ENCODE peak calls at places on chromosomes 6 and 20, in four cellular contexts. H, V, W and Z are unnamed samples.

GRCh38 chr6:111228094-111228493 is 140.8 kb downstream of the SLC16A10 start:
- DNase-seq in W (peak; percentile 34), H (no peak), V (no peak), Z (peak; percentile 74)

GRCh38 chr20:58130574-58130973 is 97.9 kb downstream of the ANKRD60 start:
- DNase-seq in H (no peak), V (no peak), W (no peak), Z (no peak)

GRCh38 chr6:135191508-135192255 is 10.6 kb downstream of the MYB start:
- DNase-seq in V (no peak), H (no peak), W (no peak), Z (no peak)

GRCh38 chr6:107064579-107065065 is 36.6 kb downstream of the MTRES1 start:
- DNase-seq in W (no peak), V (no peak), H (peak; percentile 31), Z (peak; percentile 53)

GRCh38 chr6:142325111-142325510 is 23.3 kb downstream of the ADGRG6 start:
- DNase-seq in H (no peak), W (no peak), V (no peak), Z (no peak)

GRCh38 chr6:35048631-35049083 is 92.5 kb downstream of the TCP11 start:
- DNase-seq in H (no peak), W (no peak), V (peak; percentile 50), Z (no peak)

GRCh38 chr6:41284726-41285125 is 1.8 kb downstream of the TREM1 start:
- DNase-seq in H (no peak), W (no peak), V (peak; percentile 56), Z (peak; percentile 40)

GRCh38 chr6:16236009-16236501 is 2.3 kb upstream of the GMPR start:
- DNase-seq in H (no peak), W (no peak), V (no peak), Z (no peak)

GRCh38 chr20:25221592-25222460 is 26.1 kb upstream of the PYGB start:
- DNase-seq in V (no peak), H (no peak), W (no peak), Z (no peak)

GRCh38 chr20:56422131-56422823 is 10.2 kb downstream of the CASS4 start:
- DNase-seq in W (peak; percentile 49), H (peak; percentile 71), V (no peak), Z (peak; percentile 23)

GRCh38 chr6:44221961-44222335 is 1.4 kb upstream of the SLC29A1 start:
- DNase-seq in H (no peak), V (no peak), W (no peak), Z (no peak)

GRCh38 chr20:50193851-50194830 is 3.5 kb downstream of the CEBPB start:
- DNase-seq in H (no peak), W (no peak), V (no peak), Z (peak; percentile 42)

GRCh38 chr6:5302220-5302946 is 41.1 kb downstream of the FARS2 start:
- DNase-seq in H (no peak), V (no peak), W (no peak), Z (no peak)

GRCh38 chr6:86793649-86794048 is 143.7 kb upstream of the HTR1E start:
- DNase-seq in W (no peak), H (no peak), V (no peak), Z (no peak)

GRCh38 chr6:34964564-34964963 is 75.5 kb downstream of the ANKS1A start:
- DNase-seq in H (no peak), W (no peak), V (no peak), Z (no peak)

GRCh38 chr20:23340524-23340923 is 10.1 kb upstream of the NXT1 start:
- DNase-seq in W (peak; percentile 79), V (peak; percentile 82), H (no peak), Z (peak; percentile 61)

GRCh38 chr20:2006452-2007381 is 12.9 kb upstream of the PDYN start:
- DNase-seq in H (peak; percentile 5), W (peak; percentile 25), V (peak; percentile 40), Z (peak; percentile 43)

GRCh38 chr6:145567853-145568252 is 167.5 kb downstream of the EPM2A start:
- DNase-seq in V (no peak), W (no peak), H (no peak), Z (no peak)

GRCh38 chr20:19249515-19249914 is 37.1 kb downstream of the SLC24A3 start:
- DNase-seq in W (no peak), V (no peak), H (no peak), Z (peak; percentile 38)

GRCh38 chr20:50519036-50519780 is 9.0 kb downstream of the PTPN1 start:
- DNase-seq in V (no peak), H (no peak), W (no peak), Z (no peak)

GRCh38 chr6:18309046-18309445 is 44.7 kb upstream of the DEK start:
- DNase-seq in W (no peak), H (no peak), V (no peak), Z (no peak)

GRCh38 chr6:8644306-8644705 is 209.0 kb upstream of the SLC35B3 start:
- DNase-seq in V (no peak), W (no peak), H (no peak), Z (no peak)

GRCh38 chr6:29992792-29993191 is 50.5 kb downstream of the HLA-A start:
- DNase-seq in V (no peak), H (no peak), W (peak; percentile 42), Z (peak; percentile 51)

GRCh38 chr20:22566876-22567658 is 17.3 kb downstream of the FOXA2 start:
- DNase-seq in H (no peak), V (no peak), W (no peak), Z (no peak)

GRCh38 chr20:41218466-41218865 is 81.1 kb downstream of the PLCG1 start:
- DNase-seq in H (peak; percentile 41), V (no peak), W (no peak), Z (no peak)

GRCh38 chr6:109172096-109172495 is 76.8 kb downstream of the CEP57L1 start:
- DNase-seq in V (peak; percentile 19), W (no peak), H (no peak), Z (no peak)

GRCh38 chr20:23155141-23155590 is 69.0 kb upstream of the CD93 start:
- DNase-seq in V (no peak), W (peak; percentile 72), H (no peak), Z (peak; percentile 94)

DNA sequence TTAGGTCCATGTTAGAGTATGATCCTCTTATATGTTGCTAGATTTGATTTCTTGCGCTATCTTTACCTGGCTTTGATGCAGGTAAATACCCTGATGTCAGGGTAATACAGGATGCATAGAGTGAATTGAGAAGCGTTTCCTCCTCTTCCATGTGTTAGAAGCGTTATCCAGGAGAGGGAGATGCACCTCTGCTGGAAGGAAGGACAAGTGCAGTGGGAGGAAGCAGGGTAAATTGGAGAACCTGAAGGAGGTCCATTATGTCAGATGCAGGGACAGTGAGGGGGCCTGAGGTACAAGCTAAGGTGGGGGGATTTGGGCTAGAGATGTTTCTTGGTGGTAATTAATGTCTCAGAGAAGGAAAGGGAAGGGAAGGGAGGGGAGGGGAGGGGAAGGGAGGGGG is 7.7 kb downstream of the SHLD1 start:
- DNase-seq in H (no peak), V (no peak), W (no peak), Z (no peak)
- TF ChIP-seq CTCF in H (no peak), V (no peak), W (no peak), Z (no peak)

GRCh38 chr20:362271-363254 is 15.7 kb downstream of the NRSN2 start:
- DNase-seq in H (no peak), W (peak; percentile 96), V (peak; percentile 89), Z (peak; percentile 99)
- TF ChIP-seq CTCF in H (peak; percentile 38), W (no peak), V (peak; percentile 42), Z (peak; percentile 73)

GRCh38 chr6:11043961-11044711 is at the start of gene ELOVL2:
- DNase-seq in W (peak; percentile 44), H (no peak), V (peak; percentile 88), Z (no peak)
- TF ChIP-seq CTCF in W (peak; percentile 59), H (peak; percentile 68), V (peak; percentile 76), Z (peak; percentile 21)

DNA sequence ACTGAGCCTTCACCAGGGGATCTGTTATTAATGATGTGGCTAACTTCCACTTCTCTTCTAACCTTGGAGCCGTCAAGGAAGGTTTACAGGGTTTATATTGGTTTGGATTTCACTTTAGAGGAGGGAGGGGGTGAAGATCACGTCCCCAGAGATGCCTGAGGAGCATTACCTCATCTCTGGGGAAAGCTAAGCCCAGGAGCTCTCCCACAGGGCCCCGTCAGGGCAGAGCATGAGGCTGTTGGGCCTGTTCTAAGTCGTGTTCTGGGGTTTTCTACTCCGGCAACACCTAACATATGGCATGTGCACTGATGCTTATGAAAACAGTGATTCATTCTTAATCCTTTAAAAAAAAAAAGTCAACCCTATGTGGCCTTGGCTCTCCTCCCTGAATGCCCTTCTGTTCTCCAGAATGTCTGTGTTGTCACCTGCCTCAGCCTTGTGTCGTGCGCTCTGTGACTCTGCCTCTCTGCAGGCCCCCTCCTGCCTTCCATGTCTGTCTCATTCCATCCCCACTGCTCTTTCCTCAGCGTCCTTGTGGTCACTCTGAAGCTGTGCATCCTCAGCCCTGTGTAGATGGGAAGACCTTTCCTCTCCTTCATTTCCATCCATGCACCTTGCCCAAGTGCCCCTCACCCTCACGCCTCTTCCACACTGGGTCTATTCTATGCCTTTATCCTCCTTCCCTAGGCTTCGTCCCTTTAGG is 97.4 kb upstream of the JARID2 start:
- DNase-seq in H (peak; percentile 85), W (peak; percentile 45), V (peak; percentile 58), Z (peak; percentile 64)
- TF ChIP-seq CTCF in H (no peak), W (no peak), V (no peak), Z (no peak)

DNA sequence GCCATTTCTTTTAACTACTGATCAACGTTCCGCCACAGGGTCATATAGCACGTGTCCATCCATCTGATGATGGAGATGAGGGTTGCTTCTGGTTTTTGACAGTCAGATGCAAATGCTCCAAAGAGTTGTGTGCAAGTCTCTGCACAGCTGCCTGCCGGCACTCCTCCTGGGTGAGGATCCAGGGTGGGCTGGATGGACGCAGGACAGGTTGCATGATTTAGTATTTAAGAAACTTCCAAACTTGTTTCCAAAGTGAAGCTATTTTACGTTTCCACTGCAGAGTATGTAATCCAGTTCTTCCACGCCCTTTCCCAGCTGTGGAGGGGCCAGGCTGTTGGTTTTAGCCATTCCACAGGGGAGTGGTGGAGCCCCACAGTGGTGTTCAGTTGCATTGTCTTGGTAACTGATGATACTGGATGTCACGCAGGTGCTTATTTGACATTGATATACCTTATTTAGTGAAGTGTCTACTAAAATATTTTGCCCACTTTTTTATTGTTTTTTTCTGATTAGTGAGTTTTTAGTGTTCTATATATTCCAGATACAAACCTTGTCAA is 157.2 kb downstream of the THBS2 start:
- DNase-seq in W (no peak), V (no peak), H (no peak), Z (no peak)
- TF ChIP-seq CTCF in W (no peak), V (no peak), H (peak; percentile 8), Z (no peak)